ENCODE peak calls at places on chromosome 19, in four cellular contexts. One of them, this sample, is unnamed.

GRCh38 chr19:17931532-17932191 is 1.2 kb upstream of the CCDC124 start:
- DNase-seq in hepatocyte: peak
- DNase-seq in PC-9: no peak
- DNase-seq in neural progenitor cell: peak
- DNase-seq in this sample: no peak

GRCh38 chr19:13014101-13014920 is 19.0 kb downstream of the NFIX start:
- DNase-seq in hepatocyte: no peak
- DNase-seq in PC-9: no peak
- DNase-seq in neural progenitor cell: peak
- DNase-seq in this sample: no peak

GRCh38 chr19:12802267-12803106 is 618 bp downstream of the THSD8 start:
- DNase-seq in hepatocyte: no peak
- DNase-seq in PC-9: no peak
- DNase-seq in neural progenitor cell: no peak
- DNase-seq in this sample: no peak

GRCh38 chr19:29371766-29372415 is 153.9 kb upstream of the VSTM2B start:
- DNase-seq in hepatocyte: no peak
- DNase-seq in PC-9: no peak
- DNase-seq in neural progenitor cell: no peak
- DNase-seq in this sample: no peak

GRCh38 chr19:17686592-17687042 is 1.5 kb downstream of the UNC13A start:
- DNase-seq in hepatocyte: peak
- DNase-seq in PC-9: no peak
- DNase-seq in neural progenitor cell: peak
- DNase-seq in this sample: no peak

GRCh38 chr19:16217671-16218464 is 20.2 kb downstream of the AP1M1 start:
- DNase-seq in hepatocyte: no peak
- DNase-seq in PC-9: no peak
- DNase-seq in neural progenitor cell: no peak
- DNase-seq in this sample: no peak

GRCh38 chr19:47230921-47231214 is at the start of gene BBC3:
- DNase-seq in hepatocyte: no peak
- DNase-seq in PC-9: no peak
- DNase-seq in neural progenitor cell: no peak
- DNase-seq in this sample: no peak

GRCh38 chr19:38649305-38650179 is 2.1 kb downstream of the ACTN4 start:
- DNase-seq in hepatocyte: peak
- DNase-seq in PC-9: peak
- DNase-seq in neural progenitor cell: no peak
- DNase-seq in this sample: no peak

GRCh38 chr19:534088-534487 is 2.5 kb downstream of the CDC34 start:
- DNase-seq in hepatocyte: no peak
- DNase-seq in PC-9: no peak
- DNase-seq in neural progenitor cell: no peak
- DNase-seq in this sample: no peak

GRCh38 chr19:532578-533484 is 1.3 kb downstream of the CDC34 start:
- DNase-seq in hepatocyte: peak
- DNase-seq in PC-9: no peak
- DNase-seq in neural progenitor cell: peak
- DNase-seq in this sample: peak

GRCh38 chr19:535017-535835 is 3.7 kb downstream of the CDC34 start:
- DNase-seq in hepatocyte: no peak
- DNase-seq in PC-9: peak
- DNase-seq in neural progenitor cell: no peak
- DNase-seq in this sample: no peak

GRCh38 chr19:531753-532571 is at the start of gene CDC34:
- DNase-seq in hepatocyte: no peak
- DNase-seq in PC-9: no peak
- DNase-seq in neural progenitor cell: peak
- DNase-seq in this sample: no peak

DNA sequence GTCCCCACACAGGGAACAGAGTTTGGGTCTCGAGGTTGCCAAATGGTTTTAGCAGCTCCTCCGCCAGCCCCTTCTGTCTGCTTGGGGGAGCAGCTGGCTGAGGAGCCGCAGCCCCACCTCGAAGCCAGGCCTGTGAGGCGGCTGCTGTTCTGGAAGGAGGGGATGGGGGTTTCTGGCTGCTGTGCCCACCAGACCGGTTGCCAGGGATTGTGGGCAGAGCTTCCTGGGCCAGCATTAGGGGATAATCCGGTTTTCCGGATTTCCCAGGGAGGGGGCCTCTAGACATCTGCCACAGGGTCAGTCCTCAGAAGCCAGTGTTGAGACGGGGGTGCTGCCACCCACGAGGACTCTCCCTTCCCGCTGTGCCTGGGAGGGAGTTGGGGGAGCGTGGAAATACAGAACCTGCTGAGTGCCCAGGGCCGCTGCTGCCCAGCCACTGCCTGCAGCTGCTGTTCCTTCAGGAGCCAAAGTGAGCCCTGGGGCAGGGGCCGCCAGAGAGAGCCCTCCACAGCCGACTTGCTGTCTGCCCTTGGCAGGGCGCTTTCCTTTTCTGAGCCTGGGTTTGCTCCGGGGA is 2.0 kb downstream of the CDC34 start:
- DNase-seq in hepatocyte: no peak
- DNase-seq in PC-9: no peak
- DNase-seq in neural progenitor cell: no peak
- DNase-seq in this sample: no peak
- H3K4me3 ChIP-seq in hepatocyte: peak
- H3K4me3 ChIP-seq in PC-9: peak
- H3K4me3 ChIP-seq in neural progenitor cell: peak
- H3K4me3 ChIP-seq in this sample: peak

DNA sequence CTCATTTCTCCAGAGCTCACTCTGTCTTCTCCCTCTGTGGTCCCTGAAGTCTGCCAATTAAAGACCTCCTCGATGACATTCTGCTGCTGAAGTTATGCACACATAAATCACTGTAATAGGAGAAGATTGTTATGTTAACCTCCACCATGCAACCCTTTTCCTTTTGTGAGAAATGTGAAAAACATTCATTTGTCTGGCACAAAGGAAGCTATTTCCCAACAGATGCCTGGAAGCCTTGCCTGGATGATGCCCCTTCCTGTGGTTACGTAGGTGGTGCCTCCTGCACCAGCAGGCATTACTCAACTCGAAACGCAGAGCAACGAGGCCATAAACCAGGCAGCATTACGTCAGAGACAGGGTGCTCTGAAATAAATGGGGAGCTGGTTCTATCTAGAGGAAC is 327.4 kb upstream of the ZNF507 start:
- DNase-seq in hepatocyte: peak
- DNase-seq in PC-9: no peak
- DNase-seq in neural progenitor cell: no peak
- DNase-seq in this sample: peak
- H3K4me2 ChIP-seq in hepatocyte: no peak
- H3K4me2 ChIP-seq in PC-9: no peak
- H3K4me2 ChIP-seq in neural progenitor cell: no peak
- H3K4me2 ChIP-seq in this sample: peak

GRCh38 chr19:1457892-1458291 is 8.0 kb downstream of the APC2 start:
- DNase-seq in hepatocyte: no peak
- DNase-seq in PC-9: no peak
- DNase-seq in neural progenitor cell: no peak
- DNase-seq in this sample: no peak
- H2AFZ ChIP-seq in hepatocyte: no peak
- H2AFZ ChIP-seq in PC-9: no peak
- H2AFZ ChIP-seq in neural progenitor cell: no peak
- H2AFZ ChIP-seq in this sample: no peak

GRCh38 chr19:44573647-44574046 is 39.7 kb upstream of the IGSF23 start:
- DNase-seq in hepatocyte: no peak
- DNase-seq in PC-9: no peak
- DNase-seq in neural progenitor cell: no peak
- DNase-seq in this sample: no peak

GRCh38 chr19:44570603-44570983 is 41.1 kb upstream of the CEACAM20 start:
- DNase-seq in hepatocyte: no peak
- DNase-seq in PC-9: no peak
- DNase-seq in neural progenitor cell: no peak
- DNase-seq in this sample: no peak

GRCh38 chr19:44573183-44573582 is 40.2 kb upstream of the IGSF23 start:
- DNase-seq in hepatocyte: no peak
- DNase-seq in PC-9: no peak
- DNase-seq in neural progenitor cell: no peak
- DNase-seq in this sample: no peak

GRCh38 chr19:44571830-44572661 is 41.3 kb upstream of the IGSF23 start:
- DNase-seq in hepatocyte: no peak
- DNase-seq in PC-9: no peak
- DNase-seq in neural progenitor cell: no peak
- DNase-seq in this sample: no peak

DNA sequence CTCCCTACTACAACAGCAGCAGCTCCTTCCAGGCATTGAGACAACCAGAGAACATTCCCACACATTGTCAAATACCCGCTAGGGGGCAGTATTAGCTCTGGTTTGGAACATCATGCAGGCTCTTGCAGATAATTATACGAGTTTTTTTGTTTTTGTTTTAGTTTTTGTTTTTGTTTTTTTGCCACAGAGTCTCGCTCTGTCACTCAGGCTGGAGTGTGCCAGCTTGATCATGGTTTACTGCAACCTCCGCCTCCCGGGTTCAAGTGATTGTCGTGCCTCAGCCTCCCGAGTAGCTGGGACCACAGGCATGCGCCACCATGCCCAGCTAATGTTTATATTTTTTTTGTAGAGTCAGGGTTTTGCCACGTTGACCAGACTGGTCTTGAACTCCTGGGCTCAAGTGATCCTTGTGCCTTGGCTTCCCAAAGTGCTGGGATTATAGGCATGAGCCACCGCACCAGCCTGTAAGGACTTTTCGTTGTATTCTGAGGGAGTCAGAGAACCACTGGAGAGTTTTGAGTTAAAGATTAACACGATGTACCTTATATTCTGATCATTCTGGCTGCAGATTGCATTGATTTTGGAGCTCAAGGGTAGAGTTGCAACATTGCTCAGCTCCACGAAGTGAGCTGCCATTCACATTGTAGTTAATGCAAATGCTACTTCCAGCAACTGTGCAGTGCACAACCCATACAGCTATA is 41.7 kb upstream of the CEACAM20 start:
- DNase-seq in hepatocyte: peak
- DNase-seq in PC-9: peak
- DNase-seq in neural progenitor cell: peak
- DNase-seq in this sample: peak
- H3K4me3 ChIP-seq in hepatocyte: no peak
- H3K4me3 ChIP-seq in PC-9: no peak
- H3K4me3 ChIP-seq in neural progenitor cell: no peak
- H3K4me3 ChIP-seq in this sample: no peak